ENCODE peak calls at places on chromosomes 1 and 21, in six cellular contexts. D is body of pancreas, B is testis, C is heart left ventricle, A is heart right ventricle, J is stomach. F is an unnamed sample. For H3K4me1, the result is how much of the 10 kb centered on the place peaks cover.

GRCh38 chr1:27862671-27863551 is 9.4 kb upstream of the THEMIS2 start:
- DNase-seq in D (peak), B (peak), C (peak), A (peak), J (no peak), F (no peak)

GRCh38 chr1:197029749-197030148 is 37.3 kb downstream of the F13B start:
- DNase-seq in D (no peak), B (no peak), C (no peak), A (no peak), J (no peak), F (no peak)

GRCh38 chr1:216582151-216582550 is 141.1 kb downstream of the ESRRG start:
- DNase-seq in D (no peak), B (no peak), C (no peak), A (no peak), J (no peak), F (no peak)

GRCh38 chr1:204721378-204722041 is 36.0 kb upstream of the LRRN2 start:
- DNase-seq in D (no peak), B (no peak), C (peak), A (no peak), J (no peak), F (no peak)

GRCh38 chr1:54871275-54872040 is 15.5 kb downstream of the DHCR24 start:
- DNase-seq in D (no peak), B (no peak), C (no peak), A (no peak), J (no peak), F (no peak)

GRCh38 chr1:244316986-244317655 is 134.6 kb downstream of the ADSS2 start:
- DNase-seq in D (no peak), B (no peak), C (no peak), A (no peak), J (no peak), F (no peak)

GRCh38 chr1:47984175-47984789 is 12.9 kb downstream of the TRABD2B start:
- DNase-seq in D (no peak), B (peak), C (peak), A (peak), J (no peak), F (no peak)

GRCh38 chr1:150551049-150551783 is 2.0 kb downstream of the ADAMTSL4 start:
- DNase-seq in D (peak), B (no peak), C (no peak), A (no peak), J (no peak), F (no peak)

GRCh38 chr1:56424744-56425493 is 154.4 kb downstream of the PLPP3 start:
- DNase-seq in D (peak), B (peak), C (peak), A (peak), J (peak), F (no peak)

GRCh38 chr1:60341274-60341673 is 267.7 kb upstream of the C1orf87 start:
- DNase-seq in D (no peak), B (no peak), C (no peak), A (no peak), J (no peak), F (no peak)

GRCh38 chr1:46131093-46131492 is 1.3 kb downstream of the PIK3R3 start:
- DNase-seq in D (no peak), B (no peak), C (no peak), A (no peak), J (no peak), F (no peak)

GRCh38 chr1:226349801-226350503 is 41.0 kb upstream of the LIN9 start:
- DNase-seq in D (no peak), B (no peak), C (no peak), A (no peak), J (peak), F (no peak)

GRCh38 chr1:42944207-42944928 is 14.3 kb downstream of the SLC2A1 start:
- DNase-seq in D (peak), B (peak), C (peak), A (peak), J (peak), F (no peak)

GRCh38 chr1:160156361-160156760 is 5.0 kb downstream of the ATP1A4 start:
- DNase-seq in D (no peak), B (no peak), C (no peak), A (no peak), J (no peak), F (no peak)

GRCh38 chr1:12405325-12406217 is 175.7 kb downstream of the VPS13D start:
- DNase-seq in D (peak), B (no peak), C (no peak), A (no peak), J (peak), F (no peak)

GRCh38 chr1:62439652-62440371 is 3.0 kb downstream of the USP1 start:
- DNase-seq in D (no peak), B (no peak), C (no peak), A (no peak), J (no peak), F (no peak)

GRCh38 chr21:45427331-45428271 is 22.6 kb downstream of the COL18A1 start:
- DNase-seq in D (peak), B (no peak), C (no peak), A (no peak), J (peak), F (no peak)

GRCh38 chr1:43317817-43318471 is 17.2 kb downstream of the TIE1 start:
- DNase-seq in D (no peak), B (no peak), C (no peak), A (no peak), J (no peak), F (no peak)

GRCh38 chr1:29179641-29180184 is 2.0 kb downstream of the SRSF4 start:
- DNase-seq in D (no peak), B (no peak), C (no peak), A (no peak), J (no peak), F (no peak)

GRCh38 chr1:41806472-41807155 is 112.1 kb downstream of the HIVEP3 start:
- DNase-seq in D (no peak), B (no peak), C (no peak), A (no peak), J (no peak), F (peak)

GRCh38 chr1:217369996-217370551 is 260.8 kb downstream of the GPATCH2 start:
- DNase-seq in D (no peak), B (no peak), C (no peak), A (no peak), J (no peak), F (no peak)

GRCh38 chr1:10538608-10539355 is 64.0 kb downstream of the PEX14 start:
- DNase-seq in D (no peak), B (no peak), C (no peak), A (no peak), J (no peak), F (no peak)

GRCh38 chr1:78277253-78277652 is 213.5 kb upstream of the PTGFR start:
- DNase-seq in D (no peak), B (no peak), C (no peak), A (no peak), J (no peak), F (no peak)

GRCh38 chr1:190175320-190175719 is 302.3 kb downstream of the BRINP3 start:
- DNase-seq in D (no peak), B (no peak), C (no peak), A (no peak), J (no peak), F (no peak)

GRCh38 chr1:23088027-23088426 is 68.8 kb downstream of the KDM1A start:
- DNase-seq in D (no peak), B (no peak), C (no peak), A (no peak), J (no peak), F (no peak)

GRCh38 chr1:174407705-174408104 is 40.1 kb upstream of the GPR52 start:
- DNase-seq in D (no peak), B (no peak), C (no peak), A (no peak), J (no peak), F (no peak)

GRCh38 chr1:174408142-174408541 is 39.6 kb upstream of the GPR52 start:
- DNase-seq in D (no peak), B (no peak), C (no peak), A (no peak), J (no peak), F (no peak)

GRCh38 chr1:94925561-94926364 is 1.1 kb downstream of the CNN3 start:
- DNase-seq in D (peak), B (peak), C (peak), A (peak), J (peak), F (no peak)

GRCh38 chr1:22612657-22613056 is 23.8 kb upstream of the C1QA start:
- DNase-seq in D (no peak), B (no peak), C (no peak), A (no peak), J (no peak), F (no peak)

GRCh38 chr1:22652881-22653316 is at the start of gene C1QB:
- DNase-seq in D (peak), B (peak), C (peak), A (peak), J (no peak), F (no peak)

GRCh38 chr1:226308166-226308722 is 720 bp downstream of the LIN9 start:
- DNase-seq in D (peak), B (peak), C (peak), A (peak), J (peak), F (no peak)

GRCh38 chr1:16922466-16922865 is 735 bp downstream of the CROCC start:
- DNase-seq in D (no peak), B (no peak), C (no peak), A (no peak), J (no peak), F (no peak)

GRCh38 chr21:29657228-29657989 is 282.4 kb downstream of the GRIK1 start:
- DNase-seq in D (peak), B (no peak), C (no peak), A (no peak), J (no peak), F (no peak)

GRCh38 chr1:59146651-59147358 is 150.1 kb upstream of the FGGY start:
- DNase-seq in D (peak), B (peak), C (peak), A (peak), J (peak), F (peak)

GRCh38 chr1:206683313-206683712 is 1.4 kb upstream of the MAPKAPK2 start:
- DNase-seq in D (no peak), B (no peak), C (no peak), A (no peak), J (no peak), F (no peak)

GRCh38 chr1:203026666-203027663 is 674 bp downstream of the PPFIA4 start:
- DNase-seq in D (no peak), B (peak), C (no peak), A (no peak), J (peak), F (no peak)

GRCh38 chr1:200429221-200429751 is 19.4 kb upstream of the ZNF281 start:
- DNase-seq in D (no peak), B (no peak), C (no peak), A (no peak), J (no peak), F (no peak)

GRCh38 chr21:39388038-39388810 is 39.3 kb upstream of the HMGN1 start:
- DNase-seq in D (peak), B (peak), C (peak), A (peak), J (peak), F (peak)

GRCh38 chr1:35666916-35667315 is 25.6 kb upstream of the PSMB2 start:
- DNase-seq in D (no peak), B (no peak), C (no peak), A (no peak), J (no peak), F (no peak)
- H3K4me1 ChIP-seq in D (under half), B (under half), C (under half), A (under half), J (under half), F (under half)

DNA sequence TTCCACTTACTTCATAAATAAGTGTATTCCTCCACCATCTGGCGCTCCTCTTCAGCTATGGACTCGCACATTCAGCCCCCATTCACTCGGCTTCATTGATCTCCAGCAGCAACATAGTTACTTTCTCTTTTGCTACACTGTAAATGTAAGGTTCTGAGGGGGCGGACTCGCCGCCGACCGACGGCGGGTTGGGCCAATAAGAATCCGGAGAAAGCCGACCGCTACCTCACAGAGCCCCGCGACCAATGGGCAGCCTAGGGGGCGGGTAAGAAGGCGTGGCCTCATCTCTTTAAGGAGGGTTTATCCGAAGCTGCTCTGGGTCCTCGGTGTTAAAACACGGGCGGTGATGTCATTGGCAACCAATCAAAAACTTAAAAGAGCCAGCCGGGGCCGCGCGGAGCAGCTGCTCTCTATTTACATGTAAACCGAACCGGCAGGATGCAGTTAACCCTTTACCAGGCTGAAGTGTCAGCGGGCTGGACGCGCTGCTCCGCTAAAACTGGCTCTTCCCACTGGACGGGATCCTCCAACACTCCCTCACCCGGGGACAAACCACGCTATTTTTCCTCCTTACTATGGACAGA is at the start of gene DUSP10:
- DNase-seq in D (peak), B (peak), C (peak), A (peak), J (peak), F (peak)
- TF ChIP-seq CTCF in D (no peak), B (no peak), C (no peak), A (no peak), J (no peak), F (no peak)

GRCh38 chr1:109771712-109772657 is 8.3 kb upstream of the EPS8L3 start:
- DNase-seq in D (no peak), B (no peak), C (no peak), A (no peak), J (no peak), F (no peak)
- H3K4me1 ChIP-seq in D (under half), B (under half), C (under half), A (under half), J (under half), F (under half)

GRCh38 chr1:36352910-36353878 is 29.7 kb upstream of the EVA1B start:
- DNase-seq in D (no peak), B (no peak), C (no peak), A (no peak), J (no peak), F (no peak)

GRCh38 chr1:36349839-36350238 is 26.4 kb upstream of the EVA1B start:
- DNase-seq in D (no peak), B (peak), C (peak), A (no peak), J (no peak), F (no peak)

GRCh38 chr1:36350659-36351171 is 27.3 kb upstream of the EVA1B start:
- DNase-seq in D (no peak), B (no peak), C (no peak), A (no peak), J (no peak), F (peak)

GRCh38 chr1:36352141-36352909 is 28.9 kb upstream of the EVA1B start:
- DNase-seq in D (no peak), B (no peak), C (no peak), A (no peak), J (no peak), F (no peak)

GRCh38 chr1:36351222-36351977 is 28.0 kb upstream of the EVA1B start:
- DNase-seq in D (no peak), B (no peak), C (no peak), A (no peak), J (no peak), F (no peak)
- TF ChIP-seq CTCF in D (no peak), B (no peak), C (no peak), A (no peak), J (no peak), F (no peak)

DNA sequence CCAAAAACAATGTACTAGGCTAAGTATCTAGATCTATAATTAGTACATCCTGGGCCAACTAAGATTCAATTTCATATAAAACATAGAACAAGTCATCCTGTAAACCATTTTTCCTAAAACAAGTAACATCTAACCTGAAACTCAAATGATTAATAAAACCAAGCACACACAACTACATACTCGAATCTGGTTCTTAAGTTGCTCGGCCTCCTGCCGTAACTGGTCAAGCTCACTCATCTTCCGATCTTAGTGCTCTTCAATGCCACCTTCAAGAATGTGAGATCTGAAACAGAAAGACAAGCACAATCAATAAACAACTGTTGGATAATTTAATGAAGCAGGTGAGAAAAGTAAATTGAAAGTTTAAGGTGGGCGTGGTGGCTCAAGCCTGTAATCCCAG is 46.9 kb upstream of the NADK start:
- DNase-seq in D (no peak), B (no peak), C (no peak), A (no peak), J (no peak), F (no peak)
- H3K4me1 ChIP-seq in D (under half), B (under half), C (under half), A (under half), J (under half), F (under half)

DNA sequence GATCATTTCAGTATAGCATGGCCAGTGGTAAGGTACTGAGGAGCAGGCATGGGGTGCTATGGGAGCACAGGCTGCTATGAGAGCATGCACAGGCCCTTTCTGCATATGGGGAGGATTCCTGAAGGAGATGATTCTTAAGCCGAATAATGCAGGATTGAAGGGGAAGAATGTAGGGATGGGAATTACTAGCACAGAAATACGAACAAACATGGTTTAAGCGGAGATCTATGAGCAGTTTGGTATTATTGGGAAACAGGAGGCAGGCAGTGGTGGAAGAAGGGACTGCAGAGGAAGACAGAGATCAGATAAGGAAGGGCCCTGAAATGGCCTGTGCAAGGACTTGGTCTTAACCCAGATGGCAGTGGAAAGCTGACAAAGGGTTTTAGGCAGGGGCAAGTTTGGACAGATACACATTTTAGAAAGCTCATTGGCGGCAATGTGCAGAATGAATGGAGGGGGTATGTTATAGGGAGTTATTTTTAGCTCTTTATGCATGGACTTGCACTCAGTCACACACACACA is 1.7 kb downstream of the OSCP1 start:
- DNase-seq in D (no peak), B (no peak), C (no peak), A (no peak), J (no peak), F (no peak)
- TF ChIP-seq CTCF in D (no peak), B (no peak), C (no peak), A (no peak), J (no peak), F (no peak)

DNA sequence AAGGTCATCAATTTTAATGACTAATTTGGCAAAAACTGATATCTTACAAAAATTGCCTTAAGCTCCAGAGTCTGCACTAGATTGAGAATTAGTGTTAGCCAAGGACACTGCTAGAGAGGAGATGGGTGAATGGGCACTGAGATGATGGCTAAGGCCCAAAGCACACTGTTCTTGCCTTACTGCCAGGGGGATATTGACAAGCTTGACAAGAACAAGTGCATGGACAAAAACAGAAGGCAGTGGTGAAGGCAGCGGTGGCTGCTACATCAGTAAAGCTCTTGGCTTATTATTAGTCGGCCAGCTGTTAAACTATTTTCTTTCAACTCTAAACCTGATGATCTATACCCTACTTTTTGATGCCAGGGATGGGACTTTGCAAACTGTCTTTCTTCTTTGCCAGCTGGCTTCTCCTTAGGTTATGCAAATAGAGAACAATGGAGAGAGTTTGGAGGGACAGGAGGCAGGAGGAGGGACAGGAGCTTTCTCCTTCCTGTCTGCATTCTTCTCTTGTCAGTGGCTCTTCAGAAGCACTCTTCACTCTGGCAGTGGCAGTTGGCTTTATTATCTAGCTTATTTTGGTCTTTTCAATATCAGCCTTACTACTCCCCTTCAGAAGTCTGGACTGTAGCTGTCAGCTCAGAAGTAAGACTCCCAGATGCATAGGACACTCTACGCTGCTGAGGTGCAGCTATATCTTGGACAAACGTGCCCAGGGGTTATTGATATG is 853.5 kb upstream of the TMPRSS15 start:
- DNase-seq in D (no peak), B (no peak), C (peak), A (peak), J (no peak), F (no peak)
- H3K4me1 ChIP-seq in D (under half), B (under half), C (under half), A (under half), J (under half), F (under half)

GRCh38 chr1:228001738-228002535 is 4.9 kb upstream of the WNT3A start:
- DNase-seq in D (no peak), B (no peak), C (no peak), A (no peak), J (peak), F (no peak)

GRCh38 chr1:228000836-228001563 is 5.8 kb upstream of the WNT3A start:
- DNase-seq in D (no peak), B (no peak), C (no peak), A (no peak), J (peak), F (no peak)

GRCh38 chr1:228000416-228000815 is 6.4 kb upstream of the WNT3A start:
- DNase-seq in D (no peak), B (no peak), C (no peak), A (no peak), J (peak), F (no peak)

GRCh38 chr1:227998374-227999055 is 8.3 kb upstream of the WNT3A start:
- DNase-seq in D (no peak), B (no peak), C (no peak), A (no peak), J (peak), F (no peak)

GRCh38 chr1:227999056-227999930 is 7.5 kb upstream of the WNT3A start:
- DNase-seq in D (peak), B (peak), C (peak), A (peak), J (peak), F (peak)
- TF ChIP-seq CTCF in D (peak), B (peak), C (peak), A (peak), J (peak), F (peak)

F was measured in CD8-positive, alpha-beta T cell.